ENCODE peak calls at places on chromosome 1, in seven cellular contexts. T, G, A, E, P, U and W are unnamed samples.
A peak's percentile ranks its signal among the peaks of the same experiment; 100 is the strongest.

GRCh38 chr1:89607156-89607555 is 25.8 kb upstream of the LRRC8C start:
- DNase-seq in T (no peak), U (no peak), G (no peak), E (no peak), A (no peak), P (no peak), W (no peak)

GRCh38 chr1:7199077-7199779 is 414.0 kb downstream of the CAMTA1 start:
- DNase-seq in P (no peak), A (no peak), U (no peak), G (no peak), T (peak; percentile 5), E (no peak), W (no peak)

GRCh38 chr1:8858112-8858668 is 20.3 kb downstream of the ENO1 start:
- DNase-seq in T (peak; percentile 96), A (no peak), U (no peak), P (peak; percentile 80), E (no peak), G (no peak), W (no peak)

GRCh38 chr1:221511797-221512196 is 230.1 kb downstream of the DUSP10 start:
- DNase-seq in A (peak; percentile 43), T (no peak), P (no peak), U (no peak), G (no peak), E (no peak), W (no peak)

GRCh38 chr1:54212872-54213271 is 12.9 kb downstream of the MRPL37 start:
- DNase-seq in U (no peak), T (no peak), G (no peak), P (no peak), E (no peak), A (no peak), W (no peak)

GRCh38 chr1:222844108-222844779 is 29.4 kb downstream of the DISP1 start:
- DNase-seq in A (no peak), P (no peak), E (no peak), T (peak; percentile 15), U (no peak), G (no peak), W (no peak)

GRCh38 chr1:98898901-98899300 is 105.8 kb downstream of the PLPPR5 start:
- DNase-seq in E (no peak), U (no peak), P (no peak), A (no peak), T (no peak), G (no peak), W (no peak)

GRCh38 chr1:222792744-222793143 is 22.1 kb upstream of the DISP1 start:
- DNase-seq in A (peak; percentile 68), E (no peak), T (no peak), P (peak; percentile 74), G (no peak), U (no peak), W (no peak)

GRCh38 chr1:231630558-231631205 is 4.1 kb downstream of the DISC1 start:
- DNase-seq in T (peak; percentile 59), P (no peak), U (no peak), A (no peak), G (no peak), E (no peak), W (no peak)

GRCh38 chr1:178951600-178951999 is 74.1 kb upstream of the FAM20B start:
- DNase-seq in T (no peak), P (no peak), U (no peak), E (no peak), G (no peak), A (no peak), W (no peak)

GRCh38 chr1:161987303-161987702 is 36.4 kb downstream of the OLFML2B start:
- DNase-seq in A (no peak), U (no peak), T (no peak), P (no peak), G (no peak), E (no peak), W (no peak)

GRCh38 chr1:177281901-177282300 is 111.1 kb downstream of the BRINP2 start:
- DNase-seq in P (no peak), E (no peak), A (no peak), G (no peak), T (no peak), U (no peak), W (no peak)

GRCh38 chr1:60173729-60174128 is 100.2 kb upstream of the C1orf87 start:
- DNase-seq in G (no peak), T (no peak), U (no peak), P (no peak), A (no peak), E (no peak), W (no peak)

GRCh38 chr1:182095946-182096345 is 34.4 kb upstream of the ZNF648 start:
- DNase-seq in P (peak; percentile 76), U (no peak), A (no peak), E (no peak), G (no peak), T (no peak), W (no peak)

GRCh38 chr1:98410082-98410481 is 251.4 kb upstream of the SNX7 start:
- DNase-seq in U (no peak), G (no peak), A (no peak), T (no peak), P (no peak), E (no peak), W (no peak)

GRCh38 chr1:44924835-44925464 is 61.4 kb downstream of the EIF2B3 start:
- DNase-seq in T (peak; percentile 81), U (no peak), E (no peak), G (no peak), A (no peak), P (peak; percentile 85), W (no peak)

GRCh38 chr1:35660581-35661473 is 19.5 kb upstream of the PSMB2 start:
- DNase-seq in G (no peak), E (no peak), U (no peak), A (no peak), P (peak; percentile 25), T (peak; percentile 57), W (no peak)

GRCh38 chr1:43653339-43653738 is 3.4 kb downstream of the KDM4A start:
- DNase-seq in A (no peak), G (no peak), U (no peak), E (no peak), T (peak; percentile 21), P (peak; percentile 47), W (no peak)

GRCh38 chr1:245279346-245279745 is 124.6 kb downstream of the KIF26B start:
- DNase-seq in P (no peak), U (no peak), G (no peak), T (no peak), A (no peak), E (no peak), W (no peak)

GRCh38 chr1:214451591-214451990 is 99.8 kb downstream of the PTPN14 start:
- DNase-seq in P (no peak), G (no peak), T (peak; percentile 72), E (no peak), U (no peak), A (no peak), W (no peak)

DNA sequence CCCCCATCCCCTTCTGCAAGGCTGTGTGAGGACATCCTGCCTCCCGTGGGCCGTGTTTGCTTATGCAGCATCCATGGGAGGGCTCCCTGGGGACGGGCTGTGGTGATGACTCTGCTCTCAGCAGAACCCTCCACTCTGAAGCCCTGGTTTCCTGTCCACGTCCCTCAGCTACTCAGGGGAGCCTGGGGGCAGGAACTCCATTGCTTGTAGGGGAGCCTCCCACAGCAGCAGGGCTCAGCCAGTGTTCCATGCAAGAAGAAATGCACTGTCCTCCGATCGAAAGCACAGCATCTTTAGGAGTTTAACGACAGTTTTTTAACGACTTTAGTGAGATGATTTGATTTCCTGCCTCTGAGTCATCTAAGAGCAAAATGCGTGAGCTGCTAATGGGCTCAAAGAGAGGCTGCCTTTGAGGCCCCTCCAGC is 8.3 kb upstream of the KCNAB2 start:
- DNase-seq in P (peak; percentile 52), G (no peak), E (no peak), T (no peak), A (peak; percentile 57), U (no peak), W (no peak)
- H3K4me1 ChIP-seq in P (peaks cover 9% of the 10 kb centered on the region), G (peaks cover 8% of the 10 kb centered on the region), E (no peaks in the 10 kb centered on the region), T (peaks cover 8% of the 10 kb centered on the region), A (peaks cover 5% of the 10 kb centered on the region), U (no peaks in the 10 kb centered on the region), W (no peaks in the 10 kb centered on the region)

GRCh38 chr1:248009681-248010080 is 3.8 kb upstream of the OR2L5 start:
- DNase-seq in P (no peak), E (no peak), U (no peak), A (no peak), T (no peak), G (no peak), W (no peak)

GRCh38 chr1:248013229-248013710 is at the start of gene OR2L5:
- DNase-seq in P (peak; percentile 43), U (no peak), G (no peak), E (no peak), T (no peak), A (no peak), W (no peak)

GRCh38 chr1:248007778-248008177 is 5.7 kb upstream of the OR2L5 start:
- DNase-seq in E (no peak), T (no peak), A (no peak), P (no peak), G (no peak), U (no peak), W (no peak)
- H3K9me3 ChIP-seq in E (no peaks in the 10 kb centered on the region), T (peaks cover 8% of the 10 kb centered on the region), A (peaks cover 9% of the 10 kb centered on the region), P (peaks cover 13% of the 10 kb centered on the region), G (peaks cover 54% of the 10 kb centered on the region), U (peaks cover 17% of the 10 kb centered on the region), W (no peaks in the 10 kb centered on the region)

GRCh38 chr1:12437629-12438028 is 180.4 kb downstream of the DHRS3 start:
- DNase-seq in T (no peak), A (no peak), E (no peak), P (no peak), U (no peak), G (no peak), W (no peak)

GRCh38 chr1:12436817-12437599 is 181.0 kb downstream of the DHRS3 start:
- DNase-seq in T (peak; percentile 88), E (no peak), P (peak; percentile 94), G (no peak), A (no peak), U (no peak), W (no peak)

GRCh38 chr1:12435639-12436344 is 182.2 kb downstream of the DHRS3 start:
- DNase-seq in G (no peak), E (no peak), A (no peak), U (no peak), T (peak; percentile 66), P (peak; percentile 25), W (no peak)

GRCh38 chr1:12434686-12435085 is 183.3 kb downstream of the DHRS3 start:
- DNase-seq in P (no peak), E (no peak), U (no peak), T (peak; percentile 48), A (no peak), G (no peak), W (no peak)

GRCh38 chr1:12436345-12436658 is 181.7 kb downstream of the DHRS3 start:
- DNase-seq in A (no peak), U (no peak), P (no peak), E (no peak), T (no peak), G (no peak), W (no peak)
- H3K4me1 ChIP-seq in A (peaks cover 27% of the 10 kb centered on the region), U (peaks cover 41% of the 10 kb centered on the region), P (peaks cover 60% of the 10 kb centered on the region), E (peaks cover 26% of the 10 kb centered on the region), T (peaks cover 58% of the 10 kb centered on the region), G (peaks cover 89% of the 10 kb centered on the region), W (peaks cover 46% of the 10 kb centered on the region)

GRCh38 chr1:49397086-49397485 is 620.4 kb upstream of the BEND5 start:
- DNase-seq in U (no peak), T (no peak), P (no peak), E (no peak), A (no peak), G (no peak), W (no peak)
- H3K9me3 ChIP-seq in U (no peaks in the 10 kb centered on the region), T (no peaks in the 10 kb centered on the region), P (peaks cover 6% of the 10 kb centered on the region), E (no peaks in the 10 kb centered on the region), A (no peaks in the 10 kb centered on the region), G (peaks cover 24% of the 10 kb centered on the region), W (no peaks in the 10 kb centered on the region)

GRCh38 chr1:63797056-63797726 is 23.4 kb downstream of the ROR1 start:
- DNase-seq in G (no peak), U (no peak), T (peak; percentile 41), P (peak; percentile 32), E (no peak), A (no peak), W (no peak)
- H3K4me1 ChIP-seq in G (peaks cover 66% of the 10 kb centered on the region), U (peaks cover 6% of the 10 kb centered on the region), T (peaks cover 27% of the 10 kb centered on the region), P (no peaks in the 10 kb centered on the region), E (peaks cover 4% of the 10 kb centered on the region), A (no peaks in the 10 kb centered on the region), W (peaks cover 10% of the 10 kb centered on the region)